ENCODE peak calls at places on chromosomes 11 and 22, in ten cellular contexts. D is DND-41, K is lung, G is tibial nerve, U is suprapubic skin, T is thoracic aorta, M is fibroblast of lung, P is heart left ventricle, F is MM.1S, Y is GM23338. H is an unnamed sample.

GRCh38 chr11:9660886-9661285 is 3.0 kb upstream of the SWAP70 start:
- DNase-seq in P (no peak), Y (no peak), F (no peak), M (peak; percentile 32), G (no peak), U (no peak), T (no peak), D (no peak), K (no peak), H (no peak)

GRCh38 chr11:9568161-9568853 is 5.2 kb upstream of the WEE1 start:
- DNase-seq in U (no peak), P (no peak), T (no peak), G (no peak), M (no peak), K (no peak), D (no peak), Y (no peak), F (no peak), H (no peak)

GRCh38 chr11:123393312-123393927 is 36.6 kb upstream of the GRAMD1B start:
- DNase-seq in F (no peak), G (no peak), K (no peak), D (no peak), Y (no peak), M (no peak), T (no peak), U (no peak), P (no peak), H (no peak)

GRCh38 chr22:39125622-39126021 is 26.9 kb downstream of the CBX7 start:
- DNase-seq in U (no peak), M (no peak), D (no peak), P (no peak), T (no peak), K (no peak), G (no peak), Y (no peak), F (peak; percentile 92), H (no peak)

GRCh38 chr11:116084511-116084910 is 580.3 kb upstream of the CADM1 start:
- DNase-seq in F (no peak), P (no peak), D (no peak), Y (no peak), M (no peak), T (no peak), G (no peak), U (no peak), K (no peak), H (no peak)

GRCh38 chr22:36362819-36363377 is 24.9 kb downstream of the MYH9 start:
- DNase-seq in K (no peak), U (no peak), T (no peak), G (no peak), F (no peak), P (no peak), D (no peak), Y (no peak), M (no peak), H (no peak)

GRCh38 chr11:128737704-128738103 is 43.8 kb downstream of the FLI1 start:
- DNase-seq in M (no peak), F (no peak), Y (no peak), P (no peak), T (no peak), U (no peak), K (no peak), D (no peak), G (no peak), H (no peak)

GRCh38 chr11:64786308-64786707 is 8.0 kb upstream of the SF1 start:
- DNase-seq in T (no peak), G (no peak), M (no peak), P (no peak), F (no peak), K (no peak), Y (no peak), D (no peak), U (peak; percentile 56), H (no peak)

GRCh38 chr11:36231300-36231699 is 57.9 kb downstream of the COMMD9 start:
- DNase-seq in P (no peak), D (no peak), U (no peak), M (peak; percentile 77), T (no peak), G (no peak), Y (no peak), F (no peak), K (no peak), H (no peak)

GRCh38 chr11:122095950-122096942 is 19.8 kb downstream of the BLID start:
- DNase-seq in M (no peak), P (no peak), T (no peak), Y (no peak), U (no peak), K (no peak), F (no peak), D (no peak), G (no peak), H (no peak)

GRCh38 chr11:72781063-72781312 is 12.9 kb downstream of the STARD10 start:
- DNase-seq in Y (peak; percentile 53), M (no peak), K (no peak), G (no peak), F (no peak), T (no peak), U (no peak), P (no peak), D (no peak), H (no peak)

GRCh38 chr11:29333993-29334780 is 682.6 kb downstream of the KCNA4 start:
- DNase-seq in U (no peak), G (no peak), Y (peak; percentile 64), P (no peak), M (peak; percentile 67), F (peak; percentile 38), K (no peak), T (no peak), D (no peak), H (no peak)

DNA sequence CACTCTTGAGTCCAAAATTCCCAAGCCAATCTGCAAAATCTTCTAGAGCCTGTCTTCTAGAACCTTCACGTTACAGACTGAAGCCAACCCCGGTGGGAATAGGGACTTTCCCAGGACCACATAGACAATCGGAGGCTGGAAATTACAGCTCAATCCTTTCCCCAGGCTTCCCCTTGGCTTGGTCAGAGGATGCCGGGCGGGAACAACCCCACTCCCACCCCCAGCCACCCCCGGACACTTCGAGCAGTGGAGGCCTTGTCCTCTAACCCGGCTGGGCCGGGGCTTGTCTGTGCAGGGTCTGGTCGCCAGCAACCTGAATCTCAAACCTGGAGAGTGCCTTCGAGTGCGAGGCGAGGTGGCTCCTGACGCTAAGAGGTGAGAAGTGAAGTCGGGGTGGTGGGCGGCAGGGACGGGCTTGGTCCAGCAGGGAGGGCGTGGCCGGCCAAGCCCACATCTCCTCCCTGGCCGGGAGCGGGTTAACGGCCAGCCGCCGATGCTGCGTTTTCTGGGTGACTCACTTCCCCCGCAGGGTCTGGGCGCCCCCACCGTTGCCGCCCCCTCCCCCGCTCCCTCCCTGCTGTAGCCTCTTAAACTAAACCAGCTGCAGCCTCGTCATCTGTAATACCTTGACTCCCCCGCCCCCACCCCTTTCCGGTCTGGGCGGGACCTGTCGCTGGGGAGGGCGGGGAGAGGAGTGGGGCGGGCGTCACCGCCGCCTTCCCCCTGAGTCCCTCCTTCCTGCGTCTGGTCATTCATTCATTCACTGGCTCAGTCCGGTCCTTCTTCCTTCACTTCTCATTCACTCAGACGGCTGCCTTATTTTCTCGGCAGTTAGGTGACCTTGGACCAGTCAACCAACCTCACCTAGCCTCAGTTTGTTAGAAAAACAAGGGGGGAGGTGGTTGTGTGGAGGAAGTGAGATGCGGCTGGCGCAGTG is 1.5 kb downstream of the LGALS1 start:
- DNase-seq in M (peak; percentile 97), T (peak; percentile 87), G (peak; percentile 74), Y (peak; percentile 97), K (peak; percentile 88), D (peak; percentile 95), F (peak; percentile 89), P (peak; percentile 89), U (peak; percentile 93), H (peak; percentile 91)
- H3K4me1 ChIP-seq in M (peaks cover 13% of the 10 kb centered on the region), T (peaks cover 18% of the 10 kb centered on the region), G (peaks cover 40% of the 10 kb centered on the region), Y (peaks cover 11% of the 10 kb centered on the region), K (peaks cover 6% of the 10 kb centered on the region), D (peaks cover 38% of the 10 kb centered on the region), F (peaks cover 25% of the 10 kb centered on the region), P (peaks cover 53% of the 10 kb centered on the region), U (peaks cover 73% of the 10 kb centered on the region), H (peaks cover 44% of the 10 kb centered on the region)

DNA sequence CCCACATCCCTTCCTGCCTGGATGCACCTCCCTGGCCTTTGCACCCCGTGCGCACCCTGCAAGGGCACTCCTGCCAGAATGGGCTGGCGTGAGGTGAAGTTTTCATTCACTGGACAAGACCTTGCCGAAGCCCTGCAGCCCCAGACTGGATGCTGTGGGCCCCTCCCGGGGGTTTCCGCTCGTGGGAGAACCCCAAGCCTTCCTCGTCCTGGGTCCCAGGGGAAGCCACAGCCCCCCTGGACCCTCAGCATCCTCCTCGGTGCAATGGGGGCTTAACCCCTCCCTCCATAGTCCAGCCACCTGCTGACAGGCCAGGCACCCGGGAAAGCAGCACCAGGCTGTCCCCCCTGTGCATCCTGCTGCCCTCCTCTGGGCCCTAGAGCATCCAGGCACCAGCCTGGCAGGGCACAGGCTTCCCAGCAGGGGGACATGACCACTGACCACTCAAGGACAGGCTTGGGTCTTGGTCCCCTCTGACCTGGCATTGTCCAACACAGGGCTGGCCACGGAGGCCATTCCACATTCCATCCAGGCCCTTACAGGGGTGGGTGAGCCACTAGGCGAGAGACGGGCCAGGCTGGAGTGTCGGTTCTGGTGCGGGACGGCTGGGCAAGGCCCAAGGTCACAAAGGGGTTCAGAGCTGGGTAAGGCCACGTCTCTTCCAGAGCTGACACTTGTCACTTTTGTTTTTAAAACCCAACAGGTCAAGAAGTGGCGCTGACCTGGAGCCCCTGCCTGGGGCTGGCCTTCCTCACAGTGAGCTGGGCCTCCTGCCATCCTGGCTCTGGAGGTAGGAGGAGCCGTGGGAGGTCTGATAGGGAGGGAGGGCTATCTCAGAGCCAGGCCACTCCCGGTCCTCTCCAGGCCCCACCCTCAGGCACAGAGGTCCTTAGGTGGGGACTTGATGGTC is 41.5 kb upstream of the PPARA start:
- DNase-seq in U (no peak), K (no peak), P (peak; percentile 80), G (no peak), D (no peak), F (no peak), M (no peak), T (no peak), Y (peak; percentile 30), H (no peak)
- H3K4me1 ChIP-seq in U (peaks cover 98% of the 10 kb centered on the region), K (peaks cover 53% of the 10 kb centered on the region), P (peaks cover 99% of the 10 kb centered on the region), G (peaks cover 81% of the 10 kb centered on the region), D (no peaks in the 10 kb centered on the region), F (no peaks in the 10 kb centered on the region), M (peaks cover 79% of the 10 kb centered on the region), T (peaks cover 75% of the 10 kb centered on the region), Y (no peaks in the 10 kb centered on the region), H (no peaks in the 10 kb centered on the region)

GRCh38 chr11:2464451-2465165 is 19.8 kb downstream of the KCNQ1 start:
- DNase-seq in P (no peak), T (no peak), U (no peak), G (no peak), D (no peak), F (no peak), Y (no peak), M (no peak), K (no peak), H (no peak)
- H3K4me1 ChIP-seq in P (peaks cover 76% of the 10 kb centered on the region), T (no peaks in the 10 kb centered on the region), U (no peaks in the 10 kb centered on the region), G (no peaks in the 10 kb centered on the region), D (peaks cover 14% of the 10 kb centered on the region), F (peaks cover 42% of the 10 kb centered on the region), Y (no peaks in the 10 kb centered on the region), M (no peaks in the 10 kb centered on the region), K (peaks cover 3% of the 10 kb centered on the region), H (peaks cover 52% of the 10 kb centered on the region)

DNA sequence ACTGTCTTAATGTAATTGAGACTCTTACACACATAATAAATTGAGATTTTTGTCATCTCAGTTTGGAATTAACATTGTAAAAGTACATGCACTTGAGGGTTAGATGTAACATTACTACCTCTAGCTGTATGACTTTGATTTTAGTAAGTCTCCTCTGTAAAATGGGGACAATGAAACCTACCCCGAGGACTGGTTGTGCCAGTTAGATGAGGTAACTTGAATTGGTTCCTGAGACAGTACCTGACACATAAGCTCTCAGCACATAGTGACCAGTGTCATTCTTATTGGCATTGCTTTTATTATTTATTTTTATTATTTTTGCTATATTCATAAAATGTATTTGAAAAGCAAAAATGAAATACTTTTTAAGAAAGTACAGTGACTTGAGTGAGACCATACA is 114.8 kb downstream of the TEAD1 start:
- DNase-seq in Y (no peak), U (no peak), T (no peak), D (no peak), G (no peak), K (no peak), M (no peak), P (no peak), F (no peak), H (no peak)
- H3K4me1 ChIP-seq in Y (peaks cover 55% of the 10 kb centered on the region), U (peaks cover 2% of the 10 kb centered on the region), T (peaks cover 4% of the 10 kb centered on the region), D (no peaks in the 10 kb centered on the region), G (peaks cover 9% of the 10 kb centered on the region), K (peaks cover 2% of the 10 kb centered on the region), M (peaks cover 8% of the 10 kb centered on the region), P (peaks cover 22% of the 10 kb centered on the region), F (no peaks in the 10 kb centered on the region), H (no peaks in the 10 kb centered on the region)